ENCODE peak calls at places on chromosomes 13 and 19, in eight cellular contexts. E, X, V, B, C, Q, L and S are unnamed samples.

GRCh38 chr19:16771618-16772017 is 52.0 kb downstream of the NWD1 start:
- DNase-seq in X (peak), E (peak), C (peak), V (peak), Q (no peak), L (peak), B (peak), S (peak)

GRCh38 chr13:100176781-100177389 is 88.0 kb downstream of the PCCA start:
- DNase-seq in Q (no peak), V (no peak), B (peak), E (peak), L (peak), C (no peak), X (no peak), S (no peak)

GRCh38 chr13:36875431-36875830 is 44.6 kb downstream of the SMAD9 start:
- DNase-seq in Q (no peak), E (no peak), B (no peak), L (no peak), V (no peak), C (no peak), X (no peak), S (no peak)

GRCh38 chr19:681029-681626 is 4.9 kb downstream of the FSTL3 start:
- DNase-seq in X (peak), E (no peak), C (no peak), V (no peak), L (no peak), Q (peak), B (no peak), S (no peak)

GRCh38 chr19:46373573-46374359 is 26.9 kb downstream of the PPP5C start:
- DNase-seq in B (no peak), Q (peak), V (no peak), X (no peak), E (peak), L (no peak), C (peak), S (no peak)

GRCh38 chr19:9877775-9878510 is 42.8 kb downstream of the PIN1 start:
- DNase-seq in Q (no peak), B (peak), X (no peak), E (peak), C (no peak), V (no peak), L (peak), S (no peak)

GRCh38 chr13:106038752-106039151 is 496.7 kb downstream of the EFNB2 start:
- DNase-seq in L (peak), V (no peak), C (no peak), B (peak), Q (no peak), X (no peak), E (peak), S (peak)

GRCh38 chr13:100266026-100266425 is 177.1 kb downstream of the PCCA start:
- DNase-seq in B (no peak), X (no peak), L (no peak), E (no peak), Q (no peak), C (no peak), V (no peak), S (no peak)

GRCh38 chr19:7977021-7977722 is 28.3 kb downstream of the ELAVL1 start:
- DNase-seq in C (no peak), E (no peak), X (no peak), V (no peak), Q (peak), L (no peak), B (no peak), S (no peak)

GRCh38 chr19:38993271-38993670 is 17.7 kb upstream of the FBXO17 start:
- DNase-seq in Q (no peak), E (peak), C (no peak), X (no peak), L (peak), V (no peak), B (no peak), S (peak)

GRCh38 chr19:2503521-2504109 is 27.7 kb downstream of the GADD45B start:
- DNase-seq in Q (no peak), X (peak), C (no peak), B (peak), V (peak), L (peak), E (peak), S (no peak)

GRCh38 chr13:58437436-58437835 is 805.9 kb downstream of the PCDH17 start:
- DNase-seq in C (no peak), Q (no peak), B (no peak), X (no peak), E (no peak), V (no peak), L (no peak), S (no peak)

GRCh38 chr19:17950310-17951150 is 16.4 kb upstream of the KCNN1 start:
- DNase-seq in B (no peak), C (no peak), Q (no peak), L (no peak), E (no peak), X (no peak), V (no peak), S (no peak)